ENCODE peak calls at places on chromosomes 5 and 9, in six cellular contexts. F, V, A, H, X and E are unnamed samples.

GRCh38 chr5:11684607-11685006 is 219.6 kb downstream of the CTNND2 start:
- DNase-seq in F (no peak), V (no peak), A (no peak), H (no peak), X (no peak), E (no peak)

GRCh38 chr5:109620651-109621050 is 69.1 kb upstream of the MAN2A1 start:
- DNase-seq in F (no peak), V (no peak), A (no peak), H (no peak), X (no peak), E (no peak)

GRCh38 chr5:33867236-33867635 is 24.6 kb downstream of the ADAMTS12 start:
- DNase-seq in F (no peak), V (no peak), A (no peak), H (no peak), X (no peak), E (no peak)

GRCh38 chr5:125411163-125412050 is 665.0 kb upstream of the ZNF608 start:
- DNase-seq in F (no peak), V (no peak), A (peak; percentile 85), H (no peak), X (no peak), E (no peak)

GRCh38 chr5:96079075-96079474 is 117.4 kb upstream of the ELL2 start:
- DNase-seq in F (no peak), V (peak; percentile 35), A (peak; percentile 95), H (no peak), X (no peak), E (no peak)

GRCh38 chr9:78130004-78130403 is 98.4 kb upstream of the GNAQ start:
- DNase-seq in F (no peak), V (no peak), A (peak; percentile 35), H (no peak), X (no peak), E (no peak)

GRCh38 chr5:181233436-181234115 is 10.1 kb downstream of the RACK1 start:
- DNase-seq in F (no peak), V (no peak), A (no peak), H (no peak), X (no peak), E (no peak)

GRCh38 chr5:134304306-134304705 is 62.7 kb downstream of the CDKL3 start:
- DNase-seq in F (no peak), V (no peak), A (no peak), H (no peak), X (no peak), E (no peak)

GRCh38 chr5:170420809-170421412 is 31.7 kb upstream of the KCNMB1 start:
- DNase-seq in F (peak; percentile 76), V (peak; percentile 49), A (peak; percentile 58), H (peak; percentile 58), X (peak; percentile 29), E (peak; percentile 69)

GRCh38 chr9:70578720-70579119 is 164.3 kb upstream of the KLF9 start:
- DNase-seq in F (no peak), V (no peak), A (no peak), H (no peak), X (no peak), E (no peak)

GRCh38 chr5:49953-50544 is 41.9 kb upstream of the PLEKHG4B start:
- DNase-seq in F (no peak), V (no peak), A (no peak), H (no peak), X (no peak), E (no peak)

DNA sequence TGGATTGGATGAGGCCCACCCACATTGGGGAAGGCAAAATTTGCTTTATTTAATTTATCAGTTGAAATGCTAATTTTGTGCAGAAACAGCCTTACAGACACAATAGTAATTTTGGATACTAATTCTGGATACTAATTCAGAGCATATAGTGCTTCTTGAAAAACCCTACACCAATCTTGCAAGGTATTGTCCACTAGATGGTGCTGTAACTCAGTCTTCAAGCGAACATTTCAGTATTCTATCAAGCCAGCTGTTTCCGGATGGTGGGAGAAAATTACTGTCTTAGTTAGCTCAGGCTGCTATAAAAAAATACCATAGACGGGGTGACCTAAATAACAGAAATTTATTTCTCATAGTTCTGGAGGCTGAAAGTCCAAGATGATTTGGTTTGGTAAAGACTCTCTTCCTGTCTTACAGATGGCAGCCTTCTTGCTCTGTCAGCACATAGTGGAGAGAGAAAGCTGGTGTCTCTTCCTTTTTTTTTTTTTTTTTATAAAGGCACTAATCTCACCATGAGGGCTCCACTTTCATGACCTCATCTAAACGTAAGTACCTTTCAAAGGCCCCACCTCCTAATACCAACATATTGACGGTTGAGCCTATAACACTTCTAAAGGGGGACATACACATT is 1306.5 kb upstream of the CDH9 start:
- DNase-seq in F (peak; percentile 32), V (peak; percentile 35), A (peak; percentile 55), H (no peak), X (no peak), E (peak; percentile 9)
- TF ChIP-seq CTCF in F (peak; percentile 85), V (peak; percentile 63), A (peak; percentile 45), H (peak; percentile 85), X (no peak), E (peak; percentile 59)

GRCh38 chr5:111820072-111820471 is 63.1 kb upstream of the NREP start:
- DNase-seq in F (no peak), V (peak; percentile 11), A (no peak), H (no peak), X (no peak), E (no peak)
- TF ChIP-seq CTCF in F (no peak), V (peak; percentile 55), A (no peak), H (no peak), X (no peak), E (no peak)

GRCh38 chr5:126513703-126514102 is 81.3 kb downstream of the ALDH7A1 start:
- DNase-seq in F (no peak), V (no peak), A (no peak), H (no peak), X (no peak), E (no peak)

GRCh38 chr5:126516133-126516532 is 78.9 kb downstream of the ALDH7A1 start:
- DNase-seq in F (no peak), V (no peak), A (peak; percentile 80), H (no peak), X (no peak), E (no peak)

GRCh38 chr5:126514159-126515141 is 80.6 kb downstream of the ALDH7A1 start:
- DNase-seq in F (no peak), V (no peak), A (peak; percentile 59), H (no peak), X (no peak), E (no peak)

GRCh38 chr5:126516852-126517251 is 78.2 kb downstream of the ALDH7A1 start:
- DNase-seq in F (no peak), V (no peak), A (no peak), H (no peak), X (no peak), E (no peak)

DNA sequence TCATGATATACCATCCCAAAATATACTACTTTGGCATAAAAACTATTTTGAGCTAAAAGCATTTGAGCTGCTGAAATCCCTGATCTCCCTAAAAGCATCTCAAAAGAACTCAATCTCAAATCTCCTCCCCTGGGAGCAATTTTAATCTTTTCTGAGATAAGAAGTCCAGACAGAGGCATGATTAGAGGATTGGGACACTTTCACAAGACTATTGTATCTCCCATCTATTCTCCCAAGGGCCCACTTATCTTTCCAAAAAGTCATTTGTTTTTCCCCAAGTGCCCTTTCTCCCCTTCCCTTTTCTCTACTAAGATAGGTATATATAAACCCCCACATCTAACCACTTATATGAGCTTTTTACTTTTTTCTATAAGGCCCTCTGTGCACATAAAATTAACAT is 79.7 kb downstream of the ALDH7A1 start:
- DNase-seq in F (no peak), V (no peak), A (no peak), H (no peak), X (no peak), E (no peak)
- TF ChIP-seq CTCF in F (no peak), V (no peak), A (no peak), H (no peak), X (no peak), E (no peak)

DNA sequence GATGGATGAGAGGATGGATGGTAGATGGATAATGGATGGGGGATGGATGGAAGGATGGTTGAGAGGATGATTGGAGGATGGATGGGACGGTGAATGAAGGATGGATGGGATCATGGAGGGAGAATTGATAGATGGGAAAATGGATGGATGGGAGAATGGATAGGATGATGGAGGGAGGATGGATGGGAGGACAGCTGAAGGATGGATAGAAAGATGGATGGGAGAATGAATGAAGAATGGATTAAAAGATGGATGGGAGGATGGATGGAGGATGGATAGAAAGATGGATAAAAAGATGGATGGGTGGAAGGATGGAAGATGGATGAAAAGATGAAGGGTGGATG is 218.3 kb upstream of the IER5L start:
- DNase-seq in F (no peak), V (no peak), A (no peak), H (no peak), X (no peak), E (no peak)
- TF ChIP-seq CTCF in F (no peak), V (no peak), A (no peak), H (no peak), X (no peak), E (no peak)

DNA sequence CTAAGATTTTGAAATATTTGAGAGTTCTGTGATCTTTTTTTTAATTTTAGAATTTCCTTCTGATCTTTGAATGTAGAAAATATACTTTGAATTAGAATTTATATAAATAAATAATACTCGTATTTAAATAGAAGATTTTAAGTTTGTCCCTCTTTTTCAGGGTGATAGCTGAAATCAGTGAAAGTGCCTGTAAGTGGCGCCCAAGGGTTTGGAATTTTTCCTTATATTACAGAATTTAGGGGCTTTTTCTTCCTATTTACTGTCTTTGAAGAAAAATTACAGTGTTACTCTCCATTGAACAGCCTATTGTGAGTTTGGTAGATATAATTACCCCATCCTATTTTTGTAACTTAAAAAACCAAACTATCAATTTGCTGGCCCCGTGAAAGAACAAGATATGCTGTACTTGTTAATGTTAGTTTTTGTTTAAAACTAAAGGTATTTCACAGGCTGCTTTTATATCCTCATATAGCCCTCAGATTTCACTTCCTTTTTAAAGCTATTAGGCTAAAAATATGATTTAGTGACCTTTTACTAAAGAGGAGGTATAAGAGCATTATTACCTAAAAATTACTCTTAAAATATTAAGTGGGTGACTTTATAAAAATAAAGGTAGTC is 3.2 kb downstream of the MAP3K1 start:
- DNase-seq in F (no peak), V (no peak), A (peak; percentile 49), H (no peak), X (no peak), E (no peak)
- TF ChIP-seq CTCF in F (no peak), V (peak; percentile 22), A (peak; percentile 40), H (no peak), X (no peak), E (peak; percentile 24)

GRCh38 chr5:53318303-53318702 is 162.1 kb upstream of the FST start:
- DNase-seq in F (no peak), V (no peak), A (no peak), H (no peak), X (no peak), E (no peak)
- TF ChIP-seq CTCF in F (peak; percentile 20), V (peak; percentile 29), A (peak; percentile 14), H (no peak), X (no peak), E (no peak)

DNA sequence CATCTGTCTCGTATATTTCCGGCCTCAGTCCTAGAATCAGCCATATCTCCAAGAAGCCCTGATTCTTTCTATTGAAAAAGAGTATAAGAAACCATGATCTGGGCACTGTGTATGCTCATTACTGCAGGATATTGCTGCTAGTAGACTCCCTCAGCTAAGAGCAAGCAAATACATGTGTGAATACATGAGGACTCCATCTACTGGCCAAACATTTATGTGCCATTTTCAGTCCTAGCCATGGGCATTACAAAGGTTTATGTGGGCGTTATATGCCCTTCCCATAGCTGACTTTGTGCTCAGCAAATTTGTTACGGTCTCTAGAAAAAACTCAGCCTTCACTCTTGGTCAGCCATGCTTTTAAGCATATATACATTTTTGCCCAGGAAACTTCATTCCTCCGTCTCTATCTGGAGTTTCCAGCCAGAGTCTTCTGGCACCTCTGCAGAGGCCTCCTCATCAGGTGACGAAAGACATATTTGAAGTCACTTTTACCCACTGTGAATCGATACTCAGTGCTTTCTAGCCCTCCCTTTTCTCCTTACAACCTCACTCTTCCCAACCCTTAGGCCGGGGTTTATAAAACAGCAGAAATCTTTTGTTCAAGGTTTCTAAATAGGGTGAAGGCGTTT is 1495.6 kb upstream of the CDH6 start:
- DNase-seq in F (peak; percentile 17), V (peak; percentile 39), A (no peak), H (no peak), X (no peak), E (peak; percentile 2)
- TF ChIP-seq CTCF in F (peak; percentile 22), V (peak; percentile 56), A (no peak), H (peak; percentile 37), X (no peak), E (peak; percentile 45)